ENCODE peak calls at places on chromosome 21, in five cellular contexts. One of them, this sample, is unnamed.
A peak's percentile ranks its signal among the peaks of the same experiment; 100 is the strongest.

GRCh38 chr21:29243188-29243587 is 55.5 kb upstream of the BACH1 start:
- DNase-seq in activated T-cell treated with anti-CD3 and anti-CD28 coated beads, Interleukin-2, amount 50 U/mL, for 72 hours: no peak
- DNase-seq in MM.1S: no peak
- DNase-seq in astrocyte of the cerebellum: no peak
- DNase-seq in T-cell: no peak
- DNase-seq in this sample: no peak

GRCh38 chr21:40901690-40902089 is 54.7 kb upstream of the DSCAM start:
- DNase-seq in activated T-cell treated with anti-CD3 and anti-CD28 coated beads, Interleukin-2, amount 50 U/mL, for 72 hours: no peak
- DNase-seq in MM.1S: no peak
- DNase-seq in astrocyte of the cerebellum: no peak
- DNase-seq in T-cell: no peak
- DNase-seq in this sample: no peak

GRCh38 chr21:43906585-43907370 is 41.8 kb downstream of the AGPAT3 start:
- DNase-seq in T-cell: no peak
- DNase-seq in MM.1S: no peak
- DNase-seq in astrocyte of the cerebellum: no peak
- DNase-seq in activated T-cell treated with anti-CD3 and anti-CD28 coated beads, Interleukin-2, amount 50 U/mL, for 72 hours: no peak
- DNase-seq in this sample: no peak

GRCh38 chr21:39467746-39468145 is 16.0 kb downstream of the SH3BGR start:
- DNase-seq in activated T-cell treated with anti-CD3 and anti-CD28 coated beads, Interleukin-2, amount 50 U/mL, for 72 hours: no peak
- DNase-seq in astrocyte of the cerebellum: no peak
- DNase-seq in T-cell: no peak
- DNase-seq in MM.1S: no peak
- DNase-seq in this sample: no peak

GRCh38 chr21:44918107-44918470 is 2.6 kb downstream of the ITGB2 start:
- DNase-seq in MM.1S: no peak
- DNase-seq in astrocyte of the cerebellum: no peak
- DNase-seq in T-cell: no peak
- DNase-seq in activated T-cell treated with anti-CD3 and anti-CD28 coated beads, Interleukin-2, amount 50 U/mL, for 72 hours: no peak
- DNase-seq in this sample: no peak

GRCh38 chr21:44765231-44766013 is 36.2 kb downstream of the UBE2G2 start:
- DNase-seq in T-cell: peak; percentile 50
- DNase-seq in astrocyte of the cerebellum: no peak
- DNase-seq in MM.1S: peak; percentile 72
- DNase-seq in activated T-cell treated with anti-CD3 and anti-CD28 coated beads, Interleukin-2, amount 50 U/mL, for 72 hours: peak; percentile 42
- DNase-seq in this sample: no peak

GRCh38 chr21:33587792-33588484 is 546 bp downstream of the DONSON start:
- DNase-seq in T-cell: no peak
- DNase-seq in activated T-cell treated with anti-CD3 and anti-CD28 coated beads, Interleukin-2, amount 50 U/mL, for 72 hours: no peak
- DNase-seq in astrocyte of the cerebellum: no peak
- DNase-seq in MM.1S: peak; percentile 58
- DNase-seq in this sample: peak; percentile 86

GRCh38 chr21:43588957-43589356 is 70.3 kb downstream of the HSF2BP start:
- DNase-seq in activated T-cell treated with anti-CD3 and anti-CD28 coated beads, Interleukin-2, amount 50 U/mL, for 72 hours: no peak
- DNase-seq in MM.1S: no peak
- DNase-seq in T-cell: no peak
- DNase-seq in astrocyte of the cerebellum: no peak
- DNase-seq in this sample: no peak

GRCh38 chr21:26099610-26100219 is 70.9 kb downstream of the APP start:
- DNase-seq in astrocyte of the cerebellum: no peak
- DNase-seq in T-cell: no peak
- DNase-seq in MM.1S: no peak
- DNase-seq in activated T-cell treated with anti-CD3 and anti-CD28 coated beads, Interleukin-2, amount 50 U/mL, for 72 hours: no peak
- DNase-seq in this sample: no peak

This sample was measured in retina.